ENCODE peak calls at places on chromosomes 12 and 14, in four cellular contexts. F is T follicular helper cell; O is GM04503; S is activated naive CD8-positive, alpha-beta T cell treated with anti-CD3 and anti-CD28 coated beads, Interleukin-2, amount 50 U/mL, for 24 hours. E is an unnamed sample.

GRCh38 chr12:88562846-88563582 is 17.3 kb downstream of the KITLG start:
- DNase-seq in O (no peak), S (no peak), F (no peak), E (no peak)

GRCh38 chr12:13036881-13037280 is 7.3 kb upstream of the FAM234B start:
- DNase-seq in S (no peak), F (no peak), O (no peak), E (no peak)

GRCh38 chr14:39974036-39974435 is 541.8 kb upstream of the FBXO33 start:
- DNase-seq in F (no peak), S (no peak), O (no peak), E (no peak)

GRCh38 chr14:102923201-102923919 is 897 bp downstream of the AMN start:
- DNase-seq in O (no peak), F (no peak), S (no peak), E (peak)

GRCh38 chr14:22339277-22339676 is 249.7 kb downstream of the DAD1 start:
- DNase-seq in O (no peak), S (no peak), F (no peak), E (no peak)

GRCh38 chr12:118397693-118398440 is 21.5 kb downstream of the SUDS3 start:
- DNase-seq in S (no peak), O (no peak), F (no peak), E (no peak)

GRCh38 chr14:81303258-81303935 is 82.6 kb upstream of the GTF2A1 start:
- DNase-seq in S (peak), O (no peak), F (no peak), E (peak)

GRCh38 chr14:105116451-105117256 is 51.4 kb upstream of the GPR132 start:
- DNase-seq in O (no peak), F (no peak), S (no peak), E (no peak)